ENCODE peak calls at places on chromosomes 3 and 15, in five cellular contexts. A, R, Z, S and F are unnamed samples.

GRCh38 chr3:69051796-69052566 is at the start of gene TMF1:
- DNase-seq in R (peak), Z (peak), A (peak), S (peak), F (peak)

GRCh38 chr15:78104119-78104479 is 11.7 kb downstream of the SH2D7 start:
- DNase-seq in Z (no peak), R (no peak), A (no peak), S (no peak), F (no peak)

GRCh38 chr15:30962079-30962478 is 29.3 kb downstream of the MTMR10 start:
- DNase-seq in R (no peak), A (no peak), Z (no peak), S (no peak), F (no peak)

GRCh38 chr15:59999558-60000112 is 4.5 kb upstream of the FOXB1 start:
- DNase-seq in R (no peak), S (no peak), A (no peak), Z (no peak), F (no peak)

GRCh38 chr3:126659915-126660886 is 5.3 kb upstream of the TXNRD3 start:
- DNase-seq in S (no peak), A (peak), R (no peak), Z (no peak), F (no peak)

GRCh38 chr3:38522002-38522401 is 25.9 kb downstream of the EXOG start:
- DNase-seq in Z (no peak), S (no peak), A (no peak), R (no peak), F (no peak)

GRCh38 chr3:27720899-27721716 is 1.0 kb downstream of the EOMES start:
- DNase-seq in R (no peak), A (peak), S (no peak), Z (no peak), F (peak)

GRCh38 chr3:141410861-141411771 is 42.8 kb downstream of the ZBTB38 start:
- DNase-seq in Z (peak), S (peak), A (peak), R (no peak), F (no peak)

GRCh38 chr15:51809457-51809856 is 20.0 kb upstream of the TMOD3 start:
- DNase-seq in R (no peak), Z (no peak), S (no peak), A (no peak), F (no peak)

GRCh38 chr3:171193693-171194092 is 167.2 kb upstream of the SLC2A2 start:
- DNase-seq in S (no peak), Z (peak), R (no peak), A (peak), F (no peak)

GRCh38 chr3:181336597-181336996 is 347.1 kb upstream of the DNAJC19 start:
- DNase-seq in R (no peak), S (no peak), Z (no peak), A (no peak), F (no peak)

GRCh38 chr3:185282696-185283373 is 29.0 kb upstream of the EHHADH start:
- DNase-seq in R (peak), A (peak), S (peak), Z (peak), F (peak)

GRCh38 chr3:129657261-129658046 is 51.0 kb upstream of the PLXND1 start:
- DNase-seq in S (no peak), Z (peak), A (no peak), R (no peak), F (no peak)

GRCh38 chr15:53160092-53160704 is 370.1 kb upstream of the ONECUT1 start:
- DNase-seq in Z (no peak), S (no peak), R (no peak), A (no peak), F (no peak)

GRCh38 chr3:61650276-61650675 is 88.9 kb downstream of the PTPRG start:
- DNase-seq in R (no peak), Z (peak), A (peak), S (peak), F (no peak)

GRCh38 chr3:127717357-127718243 is 44.8 kb downstream of the ABTB1 start:
- DNase-seq in S (no peak), Z (no peak), R (no peak), A (no peak), F (no peak)

GRCh38 chr15:101048191-101049011 is 129.2 kb downstream of the LRRK1 start:
- DNase-seq in Z (no peak), A (no peak), S (peak), R (no peak), F (no peak)

GRCh38 chr3:53225181-53225580 is 30.6 kb downstream of the TKT start:
- DNase-seq in S (no peak), A (no peak), Z (no peak), R (no peak), F (no peak)

GRCh38 chr3:31226331-31226730 is 306.4 kb upstream of the STT3B start:
- DNase-seq in A (no peak), Z (no peak), R (no peak), S (peak), F (no peak)

GRCh38 chr15:91863621-91864255 is 10.2 kb downstream of the SLCO3A1 start:
- DNase-seq in S (no peak), R (no peak), Z (no peak), A (no peak), F (no peak)

GRCh38 chr15:95872366-95872771 is 458.1 kb upstream of the NR2F2 start:
- DNase-seq in S (no peak), Z (peak), A (peak), R (no peak), F (no peak)

GRCh38 chr3:160444411-160444810 is 5.2 kb downstream of the TRIM59 start:
- DNase-seq in Z (no peak), S (no peak), R (no peak), A (peak), F (no peak)

GRCh38 chr15:58932791-58933310 is 628 bp downstream of the SLTM start:
- DNase-seq in R (no peak), A (peak), S (no peak), Z (peak), F (no peak)

GRCh38 chr3:64257096-64257755 is 32.0 kb upstream of the PRICKLE2 start:
- DNase-seq in Z (no peak), R (no peak), S (no peak), A (no peak), F (no peak)

GRCh38 chr15:40061212-40061901 is 22.4 kb upstream of the SRP14 start:
- DNase-seq in R (no peak), S (no peak), A (no peak), Z (no peak), F (no peak)

GRCh38 chr15:74978503-74978902 is 16.9 kb upstream of the SCAMP5 start:
- DNase-seq in A (peak), Z (no peak), R (no peak), S (no peak), F (no peak)

GRCh38 chr3:95923496-95924210 is 890.7 kb upstream of the EPHA6 start:
- DNase-seq in S (no peak), Z (peak), R (no peak), A (peak), F (no peak)

GRCh38 chr3:72903004-72903403 is 15.2 kb downstream of the GXYLT2 start:
- DNase-seq in Z (peak), R (no peak), S (no peak), A (peak), F (no peak)

GRCh38 chr15:68107142-68107541 is 53.0 kb downstream of the PIAS1 start:
- DNase-seq in Z (no peak), R (no peak), A (no peak), S (no peak), F (no peak)

GRCh38 chr3:120450261-120450913 is 405 bp downstream of the FSTL1 start:
- DNase-seq in A (peak), S (peak), R (no peak), Z (no peak), F (no peak)

GRCh38 chr15:68421798-68422402 is 10.1 kb downstream of the ITGA11 start:
- DNase-seq in R (no peak), A (no peak), S (no peak), Z (peak), F (no peak)

GRCh38 chr15:95417761-95418160 is 912.7 kb upstream of the NR2F2 start:
- DNase-seq in Z (peak), A (no peak), R (no peak), S (no peak), F (no peak)

GRCh38 chr3:108931025-108931424 is 22.7 kb downstream of the GUCA1C start:
- DNase-seq in A (no peak), R (no peak), S (no peak), Z (no peak), F (no peak)

GRCh38 chr3:131716007-131716406 is 213.2 kb upstream of the MRPL3 start:
- DNase-seq in R (no peak), Z (no peak), S (no peak), A (no peak), F (no peak)

GRCh38 chr3:194755689-194756459 is 70.2 kb downstream of the FAM43A start:
- DNase-seq in Z (no peak), S (no peak), A (no peak), R (no peak), F (no peak)

GRCh38 chr3:124826703-124827102 is 60.5 kb downstream of the ITGB5 start:
- DNase-seq in R (peak), Z (peak), A (peak), S (no peak), F (no peak)

GRCh38 chr3:81339040-81339845 is 422.2 kb downstream of the GBE1 start:
- DNase-seq in A (peak), Z (peak), S (no peak), R (no peak), F (no peak)

GRCh38 chr3:71857926-71858325 is 73.0 kb upstream of the PROK2 start:
- DNase-seq in A (no peak), R (no peak), S (no peak), Z (no peak), F (no peak)

GRCh38 chr3:71863563-71864190 is 78.7 kb upstream of the PROK2 start:
- DNase-seq in S (no peak), A (no peak), R (no peak), Z (no peak), F (no peak)

GRCh38 chr3:71862374-71863145 is 77.6 kb upstream of the PROK2 start:
- DNase-seq in R (no peak), Z (peak), A (no peak), S (no peak), F (no peak)

GRCh38 chr3:71858493-71859127 is 73.7 kb upstream of the PROK2 start:
- DNase-seq in R (no peak), S (no peak), Z (no peak), A (no peak), F (no peak)

DNA sequence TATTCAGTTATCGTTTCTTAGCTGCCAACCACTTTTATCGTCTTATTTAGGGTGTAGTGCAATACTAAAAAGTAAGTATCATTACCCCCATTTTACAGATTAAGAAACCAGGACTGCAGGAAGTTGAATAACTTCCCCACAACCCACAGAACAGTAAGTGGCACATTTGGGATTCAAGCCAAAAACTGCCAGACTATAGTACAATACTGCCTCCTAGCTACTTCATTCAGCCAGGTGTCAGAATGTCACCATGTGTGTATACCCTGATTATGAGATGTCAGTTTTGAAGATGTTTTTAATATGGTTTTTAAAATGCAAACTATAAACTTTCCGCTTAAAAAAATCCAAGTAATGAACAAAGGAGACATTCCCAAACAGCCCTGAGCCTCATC is 74.2 kb upstream of the PROK2 start:
- DNase-seq in A (peak), Z (peak), S (no peak), R (no peak), F (peak)
- TF ChIP-seq CTCF in A (peak), Z (no peak), S (peak), R (no peak), F (peak)

DNA sequence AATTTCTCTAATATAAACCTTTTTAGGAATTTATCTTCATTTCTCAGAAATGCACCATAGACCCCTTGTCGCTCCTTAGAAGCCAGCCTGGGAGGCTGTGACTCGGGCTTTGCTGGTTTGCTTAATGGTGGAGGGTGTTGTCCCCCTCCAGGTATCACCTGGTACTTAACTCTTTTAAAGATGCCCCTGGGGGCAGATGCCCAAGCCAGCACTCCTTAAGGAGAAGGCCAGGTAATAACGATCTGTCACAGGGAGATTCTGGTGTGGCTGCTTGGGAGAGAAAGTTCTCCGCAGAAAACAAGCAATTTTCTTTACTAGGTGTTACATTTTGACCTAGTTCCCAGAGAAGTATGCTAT is 22.3 kb downstream of the EHD4 start:
- DNase-seq in A (no peak), R (no peak), S (no peak), Z (no peak), F (no peak)
- TF ChIP-seq CTCF in A (no peak), R (no peak), S (no peak), Z (no peak), F (no peak)

DNA sequence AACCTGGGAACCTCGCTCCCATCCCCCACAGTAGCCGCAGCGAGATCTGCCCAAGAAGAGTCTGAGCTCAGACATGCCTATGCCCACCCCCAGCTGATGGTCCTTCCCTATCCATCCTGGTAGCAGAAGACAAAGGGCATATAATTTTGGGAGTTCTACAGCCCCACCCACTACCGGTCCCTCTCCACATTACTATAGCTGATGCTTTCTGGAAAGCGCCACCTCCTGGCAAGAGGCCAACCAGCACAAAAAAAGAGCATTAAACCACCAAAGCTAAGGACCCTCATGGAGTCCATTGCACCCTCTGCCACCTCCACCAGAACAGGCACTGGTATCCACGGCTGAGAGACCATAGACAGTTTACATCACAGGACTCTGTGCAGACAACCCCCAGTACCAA is 168.4 kb downstream of the MEGF11 start:
- DNase-seq in Z (no peak), R (no peak), S (no peak), A (peak), F (no peak)
- TF ChIP-seq CTCF in Z (no peak), R (no peak), S (no peak), A (no peak), F (peak)

GRCh38 chr3:150091626-150092025 is 120.9 kb upstream of the PFN2 start:
- DNase-seq in A (no peak), Z (no peak), R (no peak), S (no peak), F (no peak)

GRCh38 chr3:150090877-150091276 is 120.2 kb upstream of the PFN2 start:
- DNase-seq in S (no peak), Z (no peak), R (no peak), A (no peak), F (no peak)

GRCh38 chr3:150097588-150097890 is 126.8 kb upstream of the PFN2 start:
- DNase-seq in A (peak), Z (peak), S (no peak), R (no peak), F (no peak)

GRCh38 chr3:150096700-150097587 is 126.2 kb upstream of the PFN2 start:
- DNase-seq in S (no peak), A (no peak), Z (no peak), R (no peak), F (no peak)

GRCh38 chr3:150094150-150094932 is 123.6 kb upstream of the PFN2 start:
- DNase-seq in R (no peak), Z (no peak), A (peak), S (no peak), F (peak)
- TF ChIP-seq CTCF in R (no peak), Z (no peak), A (no peak), S (no peak), F (no peak)

DNA sequence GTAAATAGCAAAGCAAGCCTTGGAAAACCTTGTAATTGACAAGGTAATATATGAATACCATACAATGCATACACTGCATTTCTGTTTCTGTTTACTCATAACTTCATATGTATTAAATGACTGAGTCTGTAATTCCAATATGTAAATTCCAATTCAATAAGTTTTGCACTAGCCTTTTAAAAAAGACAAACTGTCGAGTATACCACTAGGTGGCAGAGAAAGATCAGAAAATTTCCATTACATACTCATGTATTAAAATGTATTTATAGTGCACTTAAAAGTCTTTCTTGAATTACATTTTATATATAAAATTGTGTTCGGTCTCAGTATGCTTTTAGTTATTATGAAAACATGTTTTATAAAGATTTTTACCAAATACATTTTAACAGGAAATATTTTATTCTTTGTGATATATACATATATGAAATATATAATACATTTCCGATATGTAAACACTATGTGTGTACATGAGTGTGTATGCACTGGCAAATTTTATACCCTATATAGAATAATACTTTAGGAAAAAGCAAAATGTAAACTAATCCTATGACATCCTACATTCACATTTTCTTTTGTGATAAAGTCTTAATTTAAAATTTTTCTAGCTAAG is 216.8 kb downstream of the VGLL3 start:
- DNase-seq in Z (peak), R (no peak), S (no peak), A (peak), F (no peak)
- TF ChIP-seq CTCF in Z (peak), R (peak), S (peak), A (peak), F (peak)